ENCODE peak calls at places on chromosomes 2 and 18, in five cellular contexts. K is H9, L is neuronal stem cell, N is IMR-90, F is H1. E is an unnamed sample.

GRCh38 chr2:160409480-160409879 is 84.1 kb downstream of the RBMS1 start:
- DNase-seq in F (no peak), L (no peak), N (no peak), K (no peak), E (peak)

GRCh38 chr2:10218036-10218435 is 84.7 kb upstream of the HPCAL1 start:
- DNase-seq in F (no peak), K (no peak), L (no peak), N (no peak), E (no peak)

GRCh38 chr2:72864500-72864899 is 22.7 kb upstream of the SPR start:
- DNase-seq in N (peak), K (no peak), L (no peak), F (no peak), E (peak)

GRCh38 chr2:44118257-44118656 is 50.4 kb upstream of the PPM1B start:
- DNase-seq in K (no peak), N (peak), L (no peak), F (no peak), E (peak)

GRCh38 chr2:80102026-80102425 is 202.5 kb downstream of the LRRTM1 start:
- DNase-seq in L (no peak), K (no peak), F (no peak), N (peak), E (peak)

GRCh38 chr2:20490300-20491181 is 43.7 kb downstream of the RHOB start:
- DNase-seq in L (no peak), F (no peak), K (no peak), N (peak), E (no peak)

GRCh38 chr2:1728821-1729220 is 15.5 kb downstream of the PXDN start:
- DNase-seq in F (no peak), K (peak), L (no peak), N (peak), E (peak)

GRCh38 chr2:31893093-31893492 is 117.7 kb downstream of the MEMO1 start:
- DNase-seq in K (no peak), F (no peak), L (no peak), N (no peak), E (no peak)

GRCh38 chr2:5617796-5618195 is 74.4 kb upstream of the SOX11 start:
- DNase-seq in K (no peak), N (no peak), F (no peak), L (no peak), E (no peak)

GRCh38 chr18:3984163-3984757 is 470.8 kb downstream of the DLGAP1 start:
- DNase-seq in F (no peak), K (no peak), L (no peak), N (no peak), E (no peak)

GRCh38 chr2:181954538-181954883 is 31.1 kb upstream of the PPP1R1C start:
- DNase-seq in F (no peak), K (no peak), N (peak), L (no peak), E (no peak)

GRCh38 chr2:241340621-241341163 is 15.4 kb upstream of the FARP2 start:
- DNase-seq in L (no peak), N (no peak), K (no peak), F (no peak), E (no peak)

GRCh38 chr2:205086689-205087088 is 541.4 kb downstream of the PARD3B start:
- DNase-seq in N (peak), K (no peak), F (no peak), L (no peak), E (peak)

GRCh38 chr2:190355968-190356657 is 12.7 kb downstream of the INPP1 start:
- DNase-seq in F (no peak), L (no peak), K (no peak), N (no peak), E (no peak)

GRCh38 chr2:215899111-215900074 is 114.0 kb downstream of the MREG start:
- DNase-seq in N (peak), L (no peak), F (no peak), K (no peak), E (no peak)

GRCh38 chr2:25230128-25230527 is 61.7 kb upstream of the POMC start:
- DNase-seq in K (no peak), N (no peak), F (no peak), L (no peak), E (no peak)

GRCh38 chr18:50989711-50990110 is 21.9 kb downstream of the ELAC1 start:
- DNase-seq in K (no peak), N (no peak), L (no peak), F (no peak), E (no peak)

GRCh38 chr2:11656671-11657101 is 13.3 kb downstream of the NTSR2 start:
- DNase-seq in K (no peak), N (no peak), L (no peak), F (no peak), E (no peak)

GRCh38 chr2:86301711-86302202 is 35.7 kb downstream of the REEP1 start:
- DNase-seq in N (no peak), K (no peak), F (no peak), L (peak), E (peak)

GRCh38 chr18:11747731-11748130 is 58.7 kb downstream of the GNAL start:
- DNase-seq in L (no peak), N (no peak), K (peak), F (no peak), E (no peak)

GRCh38 chr2:10220516-10221391 is 82.0 kb upstream of the HPCAL1 start:
- DNase-seq in L (no peak), F (no peak), K (no peak), N (peak), E (peak)

GRCh38 chr2:239346676-239347075 is 54.1 kb downstream of the HDAC4 start:
- DNase-seq in F (no peak), L (no peak), K (no peak), N (no peak), E (no peak)

GRCh38 chr2:203025592-203025991 is 10.9 kb downstream of the NBEAL1 start:
- DNase-seq in N (peak), K (no peak), F (no peak), L (no peak), E (peak)

GRCh38 chr2:49162151-49162550 is 7.8 kb upstream of the FSHR start:
- DNase-seq in F (no peak), L (no peak), N (no peak), K (no peak), E (no peak)

GRCh38 chr2:230758566-230759480 is 46.2 kb downstream of the CAB39 start:
- DNase-seq in F (no peak), K (no peak), N (peak), L (no peak), E (peak)

GRCh38 chr2:49943944-49944803 is 789.9 kb upstream of the FSHR start:
- DNase-seq in K (no peak), L (no peak), F (no peak), N (no peak), E (no peak)

GRCh38 chr2:240873098-240873788 is 4.6 kb downstream of the AGXT start:
- DNase-seq in N (no peak), F (no peak), K (no peak), L (no peak), E (no peak)

GRCh38 chr18:57352271-57352701 is at the start of gene ST8SIA3:
- DNase-seq in L (no peak), F (no peak), N (no peak), K (no peak), E (no peak)

GRCh38 chr2:232633413-232634318 is at the start of gene EFHD1:
- DNase-seq in N (peak), L (peak), K (peak), F (no peak), E (peak)

GRCh38 chr2:29226375-29226774 is 111.2 kb downstream of the CLIP4 start:
- DNase-seq in K (no peak), N (no peak), L (no peak), F (no peak), E (no peak)

GRCh38 chr2:151268085-151268484 is 6.4 kb upstream of the RBM43 start:
- DNase-seq in N (no peak), K (no peak), F (no peak), L (no peak), E (no peak)

DNA sequence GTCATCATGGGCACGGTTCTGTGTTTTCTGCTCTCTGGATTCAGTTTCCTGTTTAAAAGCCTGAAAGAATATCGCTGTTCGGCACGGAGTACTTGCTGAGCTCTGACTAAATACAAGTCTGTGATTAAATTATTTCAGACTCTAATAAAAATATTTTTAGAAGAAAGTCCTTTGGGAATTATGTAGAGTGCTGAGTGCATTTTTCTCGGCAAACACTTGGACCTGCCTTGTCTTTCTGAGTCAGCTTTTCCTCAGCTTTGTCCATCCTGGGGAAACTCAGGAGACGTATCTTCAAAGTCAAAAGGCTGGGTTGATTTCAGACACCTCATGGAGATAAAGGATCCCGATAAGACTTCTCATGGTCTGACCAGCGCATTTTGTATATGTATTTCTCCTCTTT is 45.9 kb downstream of the IL1R2 start:
- DNase-seq in N (no peak), L (no peak), K (no peak), F (no peak), E (no peak)
- H4K91ac ChIP-seq in N (no peak), L (no peak), K (no peak), F (no peak), E (no peak)

GRCh38 chr18:48975817-48976649 is 25.3 kb upstream of the SMAD7 start:
- DNase-seq in N (peak), L (peak), F (no peak), K (no peak), E (peak)
- H2BK15ac ChIP-seq in N (no peak), L (no peak), F (no peak), K (no peak), E (peak)

GRCh38 chr2:42923632-42924425 is 131.4 kb upstream of the HAAO start:
- DNase-seq in F (no peak), L (no peak), K (no peak), N (peak), E (no peak)
- H3K18ac ChIP-seq in F (peak), L (peak), K (peak), N (peak), E (peak)

GRCh38 chr2:71502941-71503738 is 49.8 kb downstream of the DYSF start:
- DNase-seq in N (no peak), F (no peak), K (no peak), L (no peak), E (no peak)
- H4K91ac ChIP-seq in N (no peak), F (no peak), K (no peak), L (peak), E (no peak)

DNA sequence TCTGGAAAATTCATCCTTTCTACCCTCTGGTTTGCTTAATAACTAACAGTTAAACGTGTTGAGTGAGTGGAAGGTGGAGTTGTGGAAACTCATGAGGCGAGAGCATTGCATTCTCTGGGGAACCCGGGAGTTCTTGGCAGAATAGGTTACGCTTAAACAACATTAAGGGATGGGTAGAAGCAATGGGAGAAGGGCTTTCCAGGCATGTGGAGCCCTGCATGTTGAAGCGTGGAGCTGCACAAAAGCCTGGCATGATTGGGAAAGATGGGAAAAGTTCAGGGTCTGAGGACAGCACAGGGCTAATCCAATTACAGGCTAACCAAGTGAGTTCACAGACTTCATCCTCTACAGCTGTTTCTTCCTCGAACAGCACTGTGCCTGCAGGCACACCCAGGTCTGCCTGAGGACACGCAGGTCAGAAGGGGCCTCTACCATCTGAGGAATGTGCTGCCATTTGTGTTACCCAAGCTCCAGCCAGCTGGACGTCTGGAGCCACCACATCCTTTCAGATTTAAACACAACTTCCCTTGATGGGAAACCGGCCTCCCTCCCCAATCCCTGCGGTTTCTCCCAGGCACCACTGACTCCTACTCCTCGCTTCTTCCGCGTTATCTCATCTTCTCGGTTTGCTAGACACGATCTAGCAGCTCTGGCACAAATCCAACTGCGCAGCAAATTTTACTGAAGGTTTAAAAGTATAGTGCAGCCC is 164.2 kb downstream of the ANTXR1 start:
- DNase-seq in N (peak), K (peak), L (no peak), F (no peak), E (peak)
- H2BK15ac ChIP-seq in N (peak), K (no peak), L (no peak), F (peak), E (peak)